ENCODE peak calls at places on chromosome 16, in five cellular contexts. O, E, N, L and P are unnamed samples.

GRCh38 chr16:3645504-3646347 is 8.8 kb upstream of the DNASE1 start:
- DNase-seq in O (no peak), E (no peak), N (no peak), L (no peak), P (no peak)

GRCh38 chr16:23013484-23013883 is 135.8 kb downstream of the USP31 start:
- DNase-seq in O (no peak), E (peak), N (no peak), L (no peak), P (no peak)

GRCh38 chr16:57354311-57354710 is 4.3 kb upstream of the CCL22 start:
- DNase-seq in O (no peak), E (no peak), N (no peak), L (no peak), P (no peak)

GRCh38 chr16:83923581-83924365 is 24.9 kb downstream of the MLYCD start:
- DNase-seq in O (no peak), E (no peak), N (no peak), L (peak), P (no peak)

GRCh38 chr16:29029168-29029994 is 44.5 kb downstream of the LAT start:
- DNase-seq in O (no peak), E (peak), N (peak), L (no peak), P (no peak)

GRCh38 chr16:4217246-4218131 is 24.4 kb downstream of the SRL start:
- DNase-seq in O (no peak), E (no peak), N (peak), L (no peak), P (no peak)

GRCh38 chr16:68396481-68396880 is 51.8 kb downstream of the SMPD3 start:
- DNase-seq in O (no peak), E (peak), N (peak), L (no peak), P (no peak)

GRCh38 chr16:86505899-86506864 is 4.1 kb upstream of the FOXF1 start:
- DNase-seq in O (no peak), E (no peak), N (no peak), L (no peak), P (no peak)

GRCh38 chr16:4917117-4917516 is 19.8 kb downstream of the PPL start:
- DNase-seq in O (no peak), E (no peak), N (no peak), L (no peak), P (no peak)

GRCh38 chr16:69077251-69077650 is 28.2 kb upstream of the HAS3 start:
- DNase-seq in O (no peak), E (peak), N (no peak), L (no peak), P (no peak)

GRCh38 chr16:19014456-19014855 is 30.7 kb downstream of the TMC7 start:
- DNase-seq in O (no peak), E (peak), N (no peak), L (no peak), P (no peak)

GRCh38 chr16:75130150-75130771 is 13.7 kb upstream of the LDHD start:
- DNase-seq in O (no peak), E (no peak), N (no peak), L (no peak), P (no peak)

GRCh38 chr16:57663917-57664661 is 4.0 kb upstream of the ADGRG3 start:
- DNase-seq in O (no peak), E (no peak), N (no peak), L (no peak), P (no peak)

GRCh38 chr16:23949630-23950290 is 114.0 kb downstream of the PRKCB start:
- DNase-seq in O (no peak), E (no peak), N (peak), L (peak), P (peak)

GRCh38 chr16:4028144-4028543 is 88.1 kb downstream of the ADCY9 start:
- DNase-seq in O (no peak), E (no peak), N (no peak), L (no peak), P (no peak)

GRCh38 chr16:2331199-2331931 is 9.2 kb downstream of the ABCA3 start:
- DNase-seq in O (no peak), E (no peak), N (no peak), L (peak), P (no peak)

GRCh38 chr16:30893082-30893743 is 664 bp downstream of the BCL7C start:
- DNase-seq in O (no peak), E (no peak), N (peak), L (peak), P (no peak)

GRCh38 chr16:23482778-23483177 is 27.5 kb downstream of the GGA2 start:
- DNase-seq in O (no peak), E (no peak), N (no peak), L (no peak), P (peak)

GRCh38 chr16:82265809-82266208 is 95.8 kb upstream of the MPHOSPH6 start:
- DNase-seq in O (no peak), E (no peak), N (no peak), L (no peak), P (no peak)

GRCh38 chr16:65658339-65659275 is 536.7 kb upstream of the CDH11 start:
- DNase-seq in O (no peak), E (peak), N (no peak), L (no peak), P (no peak)

GRCh38 chr16:14553447-14553846 is 76.6 kb downstream of the PARN start:
- DNase-seq in O (no peak), E (no peak), N (no peak), L (no peak), P (no peak)

GRCh38 chr16:2156025-2156848 is 655 bp downstream of the TRAF7 start:
- DNase-seq in O (no peak), E (no peak), N (peak), L (peak), P (no peak)

GRCh38 chr16:31451681-31452351 is 7.5 kb upstream of the ARMC5 start:
- DNase-seq in O (no peak), E (peak), N (no peak), L (no peak), P (no peak)

GRCh38 chr16:69922200-69922599 is 28.9 kb upstream of the CLEC18A start:
- DNase-seq in O (no peak), E (no peak), N (no peak), L (no peak), P (no peak)

GRCh38 chr16:49524578-49525315 is 151.1 kb downstream of the C16orf78 start:
- DNase-seq in O (peak), E (no peak), N (no peak), L (no peak), P (no peak)

GRCh38 chr16:26111900-26112299 is 420.1 kb downstream of the HS3ST4 start:
- DNase-seq in O (no peak), E (peak), N (no peak), L (no peak), P (no peak)

GRCh38 chr16:55944377-55944802 is 69.2 kb upstream of the CES5A start:
- DNase-seq in O (peak), E (peak), N (peak), L (no peak), P (peak)

GRCh38 chr16:68273896-68274295 is 9.6 kb downstream of the SLC7A6 start:
- DNase-seq in O (no peak), E (no peak), N (no peak), L (no peak), P (no peak)

GRCh38 chr16:54647731-54648221 is 282.9 kb upstream of the IRX5 start:
- DNase-seq in O (no peak), E (no peak), N (no peak), L (no peak), P (no peak)

GRCh38 chr16:4087990-4088577 is 28.2 kb downstream of the ADCY9 start:
- DNase-seq in O (no peak), E (no peak), N (no peak), L (no peak), P (no peak)

GRCh38 chr16:66717112-66717675 is 20.7 kb upstream of the CMTM4 start:
- DNase-seq in O (no peak), E (peak), N (peak), L (no peak), P (no peak)

GRCh38 chr16:84369938-84370627 is 1.7 kb downstream of the ATP2C2 start:
- DNase-seq in O (no peak), E (no peak), N (peak), L (no peak), P (no peak)

GRCh38 chr16:68079616-68080344 is 5.4 kb upstream of the NFATC3 start:
- DNase-seq in O (peak), E (no peak), N (peak), L (peak), P (peak)

GRCh38 chr16:24829153-24829552 is 16.6 kb upstream of the SLC5A11 start:
- DNase-seq in O (no peak), E (no peak), N (no peak), L (no peak), P (no peak)

GRCh38 chr16:54411555-54411954 is 125.0 kb upstream of the IRX3 start:
- DNase-seq in O (no peak), E (no peak), N (no peak), L (no peak), P (no peak)

GRCh38 chr16:78040396-78040795 is 18.0 kb downstream of the CLEC3A start:
- DNase-seq in O (no peak), E (no peak), N (no peak), L (no peak), P (no peak)

GRCh38 chr16:78048319-78048718 is 26.0 kb downstream of the CLEC3A start:
- DNase-seq in O (no peak), E (no peak), N (no peak), L (peak), P (no peak)

DNA sequence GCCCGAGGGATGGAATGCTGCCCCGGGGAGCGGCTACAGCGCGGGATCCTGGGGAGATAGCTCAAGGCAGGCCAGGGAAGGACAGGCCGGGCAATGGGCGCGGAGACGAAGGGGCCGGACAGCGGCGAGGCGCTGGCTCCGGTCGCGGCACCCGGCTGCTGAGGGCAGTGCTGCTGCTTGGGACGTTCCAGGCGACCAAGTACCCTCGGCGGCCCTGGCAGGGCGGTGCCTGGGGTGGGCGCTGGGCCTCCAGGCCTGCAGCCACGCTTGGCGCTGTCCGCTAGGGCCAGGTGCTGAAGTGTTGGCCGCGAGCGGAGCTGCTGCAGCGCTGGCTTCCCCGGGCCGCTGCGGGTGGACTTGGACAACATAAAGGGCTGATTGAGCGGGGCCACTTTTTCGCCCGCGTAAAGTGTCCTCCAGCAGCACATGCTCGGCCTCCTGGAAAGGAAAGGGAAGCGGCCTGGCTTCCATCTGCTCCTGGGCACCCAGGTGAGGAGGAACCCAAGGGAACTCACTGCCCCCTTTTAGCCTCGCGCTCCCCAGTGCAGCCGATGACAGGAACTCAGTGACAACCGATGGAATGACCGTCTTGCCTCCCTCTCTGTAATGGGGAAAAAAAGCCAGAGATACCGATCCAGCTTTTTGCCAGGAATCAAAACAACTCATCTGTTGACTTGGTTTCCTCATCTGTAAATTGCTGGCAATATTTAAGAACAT is 23.7 kb downstream of the CLEC3A start:
- DNase-seq in O (peak), E (peak), N (peak), L (peak), P (peak)
- TF ChIP-seq CTCF in O (no peak), E (no peak), N (no peak), L (no peak), P (no peak)

GRCh38 chr16:89374393-89374948 is 115.9 kb downstream of the ANKRD11 start:
- DNase-seq in O (no peak), E (peak), N (no peak), L (no peak), P (no peak)
- TF ChIP-seq CTCF in O (no peak), E (no peak), N (no peak), L (no peak), P (no peak)

GRCh38 chr16:1106659-1107058 is 10.6 kb upstream of the C1QTNF8 start:
- DNase-seq in O (no peak), E (no peak), N (no peak), L (no peak), P (no peak)
- TF ChIP-seq CTCF in O (no peak), E (peak), N (no peak), L (no peak), P (no peak)

GRCh38 chr16:10122546-10122945 is 59.7 kb downstream of the GRIN2A start:
- DNase-seq in O (no peak), E (peak), N (no peak), L (no peak), P (no peak)
- TF ChIP-seq CTCF in O (no peak), E (peak), N (no peak), L (no peak), P (no peak)

GRCh38 chr16:48495303-48495702 is 110.1 kb upstream of the SIAH1 start:
- DNase-seq in O (no peak), E (no peak), N (no peak), L (no peak), P (no peak)
- TF ChIP-seq CTCF in O (no peak), E (no peak), N (no peak), L (no peak), P (no peak)